ENCODE peak calls at places on chromosomes 13 and 19, in four cellular contexts. W is DMS53, A is activated T-helper 1 cell treated with Interleukin-2 at 50 U/mL for 16 hours, J is T-helper 22 cell. E is an unnamed sample.

GRCh38 chr19:35314031-35314430 is 15.0 kb upstream of the CD22 start:
- DNase-seq in J (no peak), W (no peak), A (no peak), E (no peak)

GRCh38 chr13:44837250-44837649 is 152.0 kb downstream of the NUFIP1 start:
- DNase-seq in J (no peak), A (no peak), W (peak), E (no peak)

GRCh38 chr19:15815306-15815705 is at the start of gene OR10H1:
- DNase-seq in A (no peak), J (no peak), W (peak), E (no peak)

GRCh38 chr13:106182404-106182803 is 353.1 kb downstream of the EFNB2 start:
- DNase-seq in A (no peak), W (no peak), J (no peak), E (no peak)

GRCh38 chr13:33615436-33615835 is 202.5 kb upstream of the RFC3 start:
- DNase-seq in A (no peak), W (no peak), J (no peak), E (no peak)

GRCh38 chr19:32296694-32297093 is 48.7 kb upstream of the ZNF507 start:
- DNase-seq in A (no peak), J (no peak), W (no peak), E (no peak)

GRCh38 chr13:75798353-75799245 is 162.5 kb downstream of the LMO7 start:
- DNase-seq in W (no peak), J (no peak), A (no peak), E (no peak)

GRCh38 chr19:38070573-38070972 is 153.4 kb downstream of the DPF1 start:
- DNase-seq in J (no peak), W (peak), A (no peak), E (no peak)

GRCh38 chr13:26855071-26855470 is 94.5 kb upstream of the GPR12 start:
- DNase-seq in W (no peak), J (no peak), A (no peak), E (no peak)

GRCh38 chr19:47545061-47545948 is 27.6 kb downstream of the ZNF541 start:
- DNase-seq in W (no peak), J (no peak), A (no peak), E (no peak)

GRCh38 chr13:40197049-40197448 is 469.4 kb downstream of the FOXO1 start:
- DNase-seq in J (no peak), A (no peak), W (no peak), E (no peak)

GRCh38 chr19:633786-634639 is 676 bp upstream of the POLRMT start:
- DNase-seq in W (peak), A (no peak), J (no peak), E (no peak)

GRCh38 chr19:1076951-1077350 is 10.0 kb downstream of the ARHGAP45 start:
- DNase-seq in A (peak), J (peak), W (peak), E (peak)

GRCh38 chr13:24713022-24713421 is 32.8 kb downstream of the ATP12A start:
- DNase-seq in A (no peak), W (no peak), J (no peak), E (no peak)

GRCh38 chr13:46097015-46097414 is 7.8 kb downstream of the CPB2 start:
- DNase-seq in W (peak), A (no peak), J (no peak), E (no peak)

GRCh38 chr19:17779281-17779930 is 15.5 kb upstream of the B3GNT3 start:
- DNase-seq in J (no peak), W (peak), A (no peak), E (no peak)

GRCh38 chr19:7575426-7576040 is 20.1 kb upstream of the CAMSAP3 start:
- DNase-seq in A (no peak), W (peak), J (no peak), E (no peak)

GRCh38 chr13:44335463-44335862 is 38.2 kb upstream of the SERP2 start:
- DNase-seq in A (no peak), W (peak), J (no peak), E (no peak)

GRCh38 chr13:60453490-60453889 is 56.5 kb downstream of the TDRD3 start:
- DNase-seq in J (no peak), W (no peak), A (no peak), E (no peak)

GRCh38 chr19:34999498-35000337 is at the start of gene GRAMD1A:
- DNase-seq in W (peak), A (peak), J (peak), E (peak)

E was measured in naive B cell.